ENCODE peak calls at places on chromosomes 12 and 14, in five cellular contexts. T, J, E, G and C are unnamed samples. For H3K27me3 and H3K4me1, the result is how much of the 10 kb centered on the place peaks cover.

GRCh38 chr12:94175763-94176660 is 27.6 kb downstream of the PLXNC1 start:
- DNase-seq in T (no peak), J (peak), E (no peak), G (no peak), C (peak)

GRCh38 chr12:108962256-108962655 is 58.6 kb downstream of the SVOP start:
- DNase-seq in T (no peak), J (no peak), E (no peak), G (no peak), C (no peak)

GRCh38 chr12:117680311-117680710 is 288.5 kb downstream of the KSR2 start:
- DNase-seq in T (no peak), J (peak), E (no peak), G (no peak), C (no peak)

GRCh38 chr14:91395998-91396660 is 21.5 kb downstream of the CCDC88C start:
- DNase-seq in T (no peak), J (no peak), E (no peak), G (no peak), C (no peak)

GRCh38 chr12:130335517-130336392 is 1.9 kb upstream of the PIWIL1 start:
- DNase-seq in T (no peak), J (peak), E (no peak), G (no peak), C (peak)

GRCh38 chr12:26195250-26195640 is at the start of gene SSPN:
- DNase-seq in T (peak), J (peak), E (peak), G (peak), C (peak)

GRCh38 chr14:99937475-99938244 is 127.6 kb upstream of the EVL start:
- DNase-seq in T (no peak), J (no peak), E (no peak), G (no peak), C (no peak)

GRCh38 chr12:52513736-52514135 is 6.5 kb downstream of the KRT5 start:
- DNase-seq in T (no peak), J (no peak), E (no peak), G (no peak), C (no peak)

GRCh38 chr14:105855246-105855892 is 329.0 kb downstream of the TMEM121 start:
- DNase-seq in T (no peak), J (no peak), E (peak), G (no peak), C (no peak)

GRCh38 chr14:51087024-51087423 is 7.9 kb downstream of the TRIM9 start:
- DNase-seq in T (no peak), J (peak), E (no peak), G (no peak), C (peak)

GRCh38 chr12:92987362-92987761 is 58.3 kb upstream of the EEA1 start:
- DNase-seq in T (no peak), J (peak), E (no peak), G (no peak), C (peak)

GRCh38 chr14:88437659-88438058 is 52.2 kb downstream of the SPATA7 start:
- DNase-seq in T (no peak), J (peak), E (no peak), G (no peak), C (no peak)

GRCh38 chr14:106585692-106586091 is 1059.3 kb downstream of the TMEM121 start:
- DNase-seq in T (no peak), J (no peak), E (no peak), G (no peak), C (no peak)

GRCh38 chr12:1835178-1836131 is 15.1 kb downstream of the LRTM2 start:
- DNase-seq in T (no peak), J (no peak), E (peak), G (no peak), C (no peak)

GRCh38 chr14:49931523-49931922 is 38.6 kb downstream of the ARF6 start:
- DNase-seq in T (no peak), J (no peak), E (no peak), G (no peak), C (no peak)

GRCh38 chr12:26203167-26203566 is 7.8 kb downstream of the SSPN start:
- DNase-seq in T (no peak), J (no peak), E (no peak), G (no peak), C (no peak)

GRCh38 chr12:113075137-113075683 is 18.7 kb downstream of the DTX1 start:
- DNase-seq in T (no peak), J (no peak), E (peak), G (no peak), C (no peak)

GRCh38 chr12:117300131-117300530 is 61.3 kb downstream of the NOS1 start:
- DNase-seq in T (no peak), J (peak), E (no peak), G (no peak), C (no peak)

GRCh38 chr12:124476011-124476400 is 91.4 kb downstream of the NCOR2 start:
- DNase-seq in T (peak), J (no peak), E (peak), G (no peak), C (no peak)

GRCh38 chr14:99731536-99732435 is 47.7 kb downstream of the CYP46A1 start:
- DNase-seq in T (peak), J (no peak), E (no peak), G (no peak), C (no peak)

GRCh38 chr12:42846782-42847181 is 257.2 kb upstream of the PRICKLE1 start:
- DNase-seq in T (no peak), J (no peak), E (no peak), G (no peak), C (peak)

GRCh38 chr14:20986811-20987210 is 3.0 kb upstream of the METTL17 start:
- DNase-seq in T (no peak), J (peak), E (no peak), G (no peak), C (peak)

GRCh38 chr12:93736640-93737178 is 59.5 kb downstream of the CRADD start:
- DNase-seq in T (no peak), J (no peak), E (no peak), G (no peak), C (no peak)

GRCh38 chr12:122090759-122091535 is 12.4 kb downstream of the MLXIP start:
- DNase-seq in T (no peak), J (no peak), E (no peak), G (no peak), C (peak)

GRCh38 chr12:102438047-102438822 is 42.1 kb downstream of the IGF1 start:
- DNase-seq in T (no peak), J (no peak), E (no peak), G (no peak), C (no peak)

GRCh38 chr12:1993341-1993740 is 10.9 kb downstream of the DCP1B start:
- DNase-seq in T (no peak), J (peak), E (no peak), G (no peak), C (peak)

GRCh38 chr12:109387425-109388166 is 39.9 kb downstream of the MYO1H start:
- DNase-seq in T (no peak), J (peak), E (no peak), G (no peak), C (peak)

GRCh38 chr12:119593578-119594398 is at the start of gene TMEM233:
- DNase-seq in T (no peak), J (no peak), E (peak), G (no peak), C (no peak)

GRCh38 chr14:56378474-56378873 is 201.1 kb upstream of the TMEM260 start:
- DNase-seq in T (no peak), J (peak), E (no peak), G (no peak), C (peak)

GRCh38 chr14:69636051-69636639 is 24.7 kb downstream of the SUSD6 start:
- DNase-seq in T (no peak), J (no peak), E (no peak), G (no peak), C (no peak)

GRCh38 chr12:71662861-71663560 is 637 bp downstream of the ZFC3H1 start:
- DNase-seq in T (peak), J (peak), E (peak), G (peak), C (peak)

GRCh38 chr14:104547310-104547997 is 32.1 kb upstream of the C14orf180 start:
- DNase-seq in T (peak), J (no peak), E (peak), G (no peak), C (no peak)

GRCh38 chr12:72509893-72510292 is 237.7 kb downstream of the TRHDE start:
- DNase-seq in T (no peak), J (no peak), E (no peak), G (no peak), C (no peak)

GRCh38 chr14:55976619-55977018 is 141.6 kb upstream of the PELI2 start:
- DNase-seq in T (no peak), J (peak), E (no peak), G (no peak), C (peak)

GRCh38 chr12:127006972-127007371 is 1260.0 kb upstream of the TMEM132C start:
- DNase-seq in T (no peak), J (no peak), E (no peak), G (no peak), C (no peak)

GRCh38 chr12:1533602-1534304 is 60.6 kb downstream of the FBXL14 start:
- DNase-seq in T (no peak), J (no peak), E (no peak), G (no peak), C (no peak)

GRCh38 chr12:104457746-104458644 is 1.2 kb downstream of the CHST11 start:
- DNase-seq in T (peak), J (peak), E (peak), G (peak), C (no peak)

GRCh38 chr14:61381589-61381988 is 60.2 kb downstream of the PRKCH start:
- DNase-seq in T (no peak), J (no peak), E (no peak), G (no peak), C (no peak)

GRCh38 chr14:61379639-61380184 is 58.3 kb downstream of the PRKCH start:
- DNase-seq in T (no peak), J (no peak), E (no peak), G (no peak), C (no peak)

GRCh38 chr14:61382842-61383241 is 61.5 kb downstream of the PRKCH start:
- DNase-seq in T (no peak), J (no peak), E (no peak), G (no peak), C (no peak)

GRCh38 chr14:61385002-61385685 is 63.8 kb downstream of the PRKCH start:
- DNase-seq in T (no peak), J (no peak), E (no peak), G (no peak), C (peak)

DNA sequence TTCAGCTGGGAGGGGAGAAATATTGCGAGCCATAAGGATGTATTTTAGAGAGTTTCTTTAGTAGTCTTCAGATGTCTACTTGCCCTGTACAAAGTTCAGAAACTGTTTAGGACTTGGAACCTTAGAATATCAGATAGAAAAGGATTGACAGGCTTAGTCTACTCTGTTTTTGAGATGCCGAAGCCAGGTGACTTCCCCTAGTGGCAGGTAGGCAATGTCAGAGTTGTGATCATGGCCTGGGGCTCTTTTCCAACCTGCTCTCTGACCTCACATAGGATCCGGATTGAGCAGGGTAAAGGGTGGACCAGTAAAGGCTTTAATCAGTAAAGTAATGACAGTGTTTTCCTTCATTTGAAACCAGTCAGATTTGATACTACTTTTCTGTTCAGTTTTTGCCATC is 59.6 kb downstream of the PRKCH start:
- DNase-seq in T (no peak), J (peak), E (no peak), G (no peak), C (no peak)
- H3K27me3 ChIP-seq in T (under half), J (under half), E (under half), G (under half), C (under half)

GRCh38 chr12:110536834-110537604 is 34.9 kb downstream of the RAD9B start:
- DNase-seq in T (no peak), J (no peak), E (no peak), G (no peak), C (no peak)

GRCh38 chr12:110531741-110532333 is 29.7 kb downstream of the RAD9B start:
- DNase-seq in T (no peak), J (peak), E (no peak), G (no peak), C (peak)

GRCh38 chr12:110532644-110533043 is 30.5 kb downstream of the RAD9B start:
- DNase-seq in T (no peak), J (no peak), E (no peak), G (no peak), C (no peak)

GRCh38 chr12:110533607-110534006 is 31.5 kb downstream of the RAD9B start:
- DNase-seq in T (no peak), J (peak), E (no peak), G (no peak), C (peak)

GRCh38 chr12:110534811-110535210 is 32.7 kb downstream of the RAD9B start:
- DNase-seq in T (no peak), J (no peak), E (no peak), G (no peak), C (no peak)
- H3K4me1 ChIP-seq in T (under half), J (under half), E (half or more), G (half or more), C (under half)

DNA sequence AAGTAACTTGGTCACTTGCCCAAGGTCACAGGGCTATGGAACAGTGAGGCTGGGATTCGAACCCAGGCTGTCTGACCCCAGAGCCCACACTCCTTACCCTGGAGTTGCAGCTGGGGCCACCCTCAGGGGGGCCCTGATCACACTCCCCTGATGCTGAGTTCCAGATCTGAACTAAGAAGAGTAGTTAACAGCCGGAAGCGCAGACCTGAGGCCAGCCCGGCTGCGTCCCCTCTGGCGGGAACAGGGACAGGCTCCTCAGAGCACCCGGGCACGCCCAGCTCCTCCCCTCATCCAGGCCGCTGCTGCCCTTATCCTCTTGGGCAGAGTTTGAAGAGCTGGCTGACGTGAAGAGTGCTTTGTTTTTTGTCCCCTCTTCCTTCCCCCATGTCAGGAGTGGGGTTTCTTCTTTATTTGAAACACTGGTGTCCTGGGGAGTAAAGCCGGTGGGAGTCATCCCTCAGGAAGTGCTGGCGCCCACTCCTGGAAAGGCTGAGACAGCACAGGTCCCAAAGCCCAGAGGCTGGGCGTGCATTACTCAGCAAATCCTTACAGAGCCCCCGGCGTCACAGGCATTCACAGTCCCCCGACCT is 8.7 kb downstream of the PHB2 start:
- DNase-seq in T (peak), J (peak), E (peak), G (peak), C (peak)
- TF ChIP-seq CTCF in T (peak), J (peak), E (peak), G (peak), C (peak)

GRCh38 chr12:132181570-132182200 is 37.4 kb downstream of the NOC4L start:
- DNase-seq in T (no peak), J (no peak), E (peak), G (no peak), C (no peak)

GRCh38 chr12:132182206-132182710 is 38.0 kb downstream of the NOC4L start:
- DNase-seq in T (no peak), J (no peak), E (peak), G (no peak), C (no peak)

GRCh38 chr12:132180648-132181546 is 36.6 kb downstream of the NOC4L start:
- DNase-seq in T (no peak), J (no peak), E (peak), G (no peak), C (no peak)

GRCh38 chr12:132185698-132186097 is 41.4 kb downstream of the NOC4L start:
- DNase-seq in T (no peak), J (no peak), E (no peak), G (no peak), C (no peak)

DNA sequence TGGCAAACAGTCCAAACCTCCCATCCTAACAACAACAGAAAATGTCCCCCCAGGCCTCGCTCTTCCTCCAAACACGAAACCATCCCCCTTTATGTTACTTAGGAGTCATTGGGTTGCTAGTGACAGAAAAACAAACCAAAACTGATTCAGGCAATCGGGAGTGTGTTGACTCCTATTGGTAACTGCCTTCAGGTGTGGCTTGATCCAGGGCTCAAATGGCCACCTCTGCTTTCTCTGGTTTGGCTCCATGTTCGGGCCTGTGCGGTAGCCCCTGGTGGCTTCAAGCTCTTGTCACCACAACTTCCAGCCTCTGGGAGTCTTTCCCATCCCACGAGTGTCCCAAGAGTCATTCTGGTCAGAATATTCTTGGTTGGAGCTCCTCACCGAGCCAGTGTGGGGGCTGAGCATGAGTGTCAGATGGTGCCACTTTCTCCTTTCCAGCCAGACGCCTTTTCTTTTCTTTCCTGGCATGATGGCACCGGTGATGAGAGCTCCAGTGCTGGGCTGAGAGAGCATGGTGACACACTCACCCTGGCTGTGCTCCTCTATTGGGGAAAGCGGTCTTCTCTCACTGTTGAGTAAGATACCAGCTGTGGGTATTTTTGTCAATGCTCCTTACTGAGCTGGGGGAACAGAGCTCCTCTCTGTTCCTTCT is 38.6 kb downstream of the NOC4L start:
- DNase-seq in T (no peak), J (no peak), E (no peak), G (no peak), C (no peak)
- H3K27me3 ChIP-seq in T (under half), J (under half), E (under half), G (under half), C (under half)

GRCh38 chr12:56633465-56634241 is 3.5 kb upstream of the BAZ2A start:
- DNase-seq in T (no peak), J (no peak), E (no peak), G (no peak), C (no peak)
- H3K4me1 ChIP-seq in T (under half), J (under half), E (half or more), G (half or more), C (under half)

GRCh38 chr12:96500686-96501085 is 11.3 kb downstream of the CFAP54 start:
- DNase-seq in T (no peak), J (peak), E (no peak), G (no peak), C (peak)
- TF ChIP-seq CTCF in T (no peak), J (peak), E (peak), G (no peak), C (peak)

GRCh38 chr12:6428326-6428725 is 16.4 kb upstream of the CD27 start:
- DNase-seq in T (no peak), J (no peak), E (no peak), G (no peak), C (no peak)
- H3K27me3 ChIP-seq in T (under half), J (under half), E (under half), G (under half), C (under half)

GRCh38 chr12:62543741-62544140 is 77.1 kb downstream of the MON2 start:
- DNase-seq in T (no peak), J (no peak), E (no peak), G (no peak), C (no peak)
- H3K4me1 ChIP-seq in T (under half), J (under half), E (under half), G (under half), C (under half)

DNA sequence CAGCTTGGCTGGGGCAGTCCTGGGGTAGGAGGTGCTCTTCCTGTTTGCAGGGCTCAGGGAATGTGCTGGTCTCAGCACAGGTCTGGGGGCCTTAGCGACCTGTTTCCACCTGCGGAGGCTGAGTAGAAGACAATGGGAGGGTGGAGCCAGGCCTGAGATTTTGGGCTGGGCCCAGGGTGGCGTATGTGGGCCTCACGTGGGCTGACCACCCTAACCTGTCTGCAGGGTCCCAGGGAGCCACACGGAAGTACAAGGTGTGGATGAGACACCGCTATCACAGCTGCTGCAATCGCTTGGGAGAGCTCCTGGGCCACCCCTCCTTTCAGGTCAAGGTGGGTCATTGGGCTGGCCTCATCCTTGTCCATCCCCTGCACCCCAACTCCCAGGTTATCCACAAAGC is 1.1 kb downstream of the NOC4L start:
- DNase-seq in T (no peak), J (no peak), E (peak), G (no peak), C (no peak)
- TF ChIP-seq CTCF in T (no peak), J (no peak), E (no peak), G (no peak), C (no peak)